ENCODE peak calls at places on chromosomes 5 and 9, in nine cellular contexts. G is spleen; E is neuronal stem cell; D is BJ; S is T-helper 2 cell; T is activated CD8-positive, alpha-beta memory T cell treated with anti-CD3 and anti-CD28 coated beads for 4 hours; K is astrocyte; Z is ACHN; Q is Panc1. P is an unnamed sample.

GRCh38 chr9:121949364-121949763 is 143.7 kb downstream of the TTLL11 start:
- DNase-seq in G (no peak), E (no peak), D (no peak), S (no peak), T (no peak), K (no peak), Z (no peak), Q (no peak), P (no peak)

GRCh38 chr5:149951138-149951749 is 6.7 kb upstream of the PDE6A start:
- DNase-seq in G (no peak), E (no peak), D (no peak), S (no peak), T (no peak), K (no peak), Z (no peak), Q (no peak), P (no peak)

GRCh38 chr9:112050544-112051475 is 124.3 kb downstream of the SUSD1 start:
- DNase-seq in G (no peak), E (no peak), D (peak), S (no peak), T (no peak), K (peak), Z (peak), Q (no peak), P (no peak)

GRCh38 chr9:129384887-129385614 is 207.0 kb upstream of the IER5L start:
- DNase-seq in G (no peak), E (no peak), D (no peak), S (no peak), T (no peak), K (no peak), Z (no peak), Q (no peak), P (no peak)

GRCh38 chr9:5551771-5552170 is 41.4 kb downstream of the PDCD1LG2 start:
- DNase-seq in G (no peak), E (no peak), D (no peak), S (no peak), T (no peak), K (peak), Z (no peak), Q (no peak), P (no peak)

GRCh38 chr5:52702877-52703276 is 84.8 kb upstream of the ITGA1 start:
- DNase-seq in G (no peak), E (no peak), D (no peak), S (no peak), T (no peak), K (no peak), Z (no peak), Q (no peak), P (no peak)

GRCh38 chr9:97628668-97629067 is 4.5 kb downstream of the TSTD2 start:
- DNase-seq in G (no peak), E (no peak), D (no peak), S (no peak), T (no peak), K (no peak), Z (no peak), Q (no peak), P (no peak)

GRCh38 chr5:96177303-96177869 is 215.7 kb upstream of the ELL2 start:
- DNase-seq in G (no peak), E (no peak), D (peak), S (no peak), T (no peak), K (peak), Z (no peak), Q (no peak), P (no peak)

GRCh38 chr5:32030226-32030625 is 143.9 kb downstream of the GOLPH3 start:
- DNase-seq in G (no peak), E (no peak), D (no peak), S (no peak), T (no peak), K (peak), Z (no peak), Q (no peak), P (no peak)

GRCh38 chr9:75054373-75055001 is 26.4 kb upstream of the CARNMT1 start:
- DNase-seq in G (no peak), E (no peak), D (peak), S (no peak), T (no peak), K (no peak), Z (no peak), Q (no peak), P (no peak)

GRCh38 chr5:89769975-89770374 is 639.6 kb downstream of the CETN3 start:
- DNase-seq in G (no peak), E (no peak), D (no peak), S (no peak), T (no peak), K (peak), Z (no peak), Q (no peak), P (no peak)

GRCh38 chr5:73867344-73868335 is 241.6 kb downstream of the ARHGEF28 start:
- DNase-seq in G (no peak), E (no peak), D (peak), S (no peak), T (no peak), K (peak), Z (no peak), Q (no peak), P (no peak)

GRCh38 chr5:4700082-4700481 is 440.0 kb upstream of the ADAMTS16 start:
- DNase-seq in G (no peak), E (peak), D (no peak), S (no peak), T (no peak), K (peak), Z (peak), Q (peak), P (no peak)

P was measured in immature natural killer cell.